ENCODE peak calls at places on chromosomes 5 and 9, in seven cellular contexts. One of them, this sample, is unnamed.

GRCh38 chr5:179805529-179806249 is 977 bp downstream of the MGAT4B start:
- DNase-seq in AG04450: no peak
- DNase-seq in endothelial cell: peak
- DNase-seq in astrocyte: no peak
- DNase-seq in GM04503: no peak
- DNase-seq in left lobe of liver: no peak
- DNase-seq in upper lobe of right lung: peak
- DNase-seq in this sample: peak

GRCh38 chr5:124887223-124887622 is 140.8 kb upstream of the ZNF608 start:
- DNase-seq in endothelial cell: no peak
- DNase-seq in AG04450: no peak
- DNase-seq in upper lobe of right lung: no peak
- DNase-seq in astrocyte: no peak
- DNase-seq in GM04503: no peak
- DNase-seq in left lobe of liver: no peak
- DNase-seq in this sample: no peak

GRCh38 chr5:31553863-31554262 is 21.8 kb downstream of the C5orf22 start:
- DNase-seq in endothelial cell: no peak
- DNase-seq in AG04450: no peak
- DNase-seq in astrocyte: no peak
- DNase-seq in GM04503: no peak
- DNase-seq in upper lobe of right lung: no peak
- DNase-seq in left lobe of liver: no peak
- DNase-seq in this sample: no peak

GRCh38 chr5:13941468-13941867 is 3.0 kb downstream of the DNAH5 start:
- DNase-seq in AG04450: no peak
- DNase-seq in upper lobe of right lung: no peak
- DNase-seq in endothelial cell: no peak
- DNase-seq in GM04503: no peak
- DNase-seq in left lobe of liver: no peak
- DNase-seq in astrocyte: no peak
- DNase-seq in this sample: no peak

GRCh38 chr5:130720355-130720754 is 444.7 kb downstream of the HINT1 start:
- DNase-seq in endothelial cell: no peak
- DNase-seq in GM04503: peak
- DNase-seq in upper lobe of right lung: no peak
- DNase-seq in AG04450: no peak
- DNase-seq in astrocyte: peak
- DNase-seq in left lobe of liver: no peak
- DNase-seq in this sample: no peak

GRCh38 chr9:121026260-121026691 is 23.8 kb downstream of the C5 start:
- DNase-seq in AG04450: no peak
- DNase-seq in GM04503: peak
- DNase-seq in astrocyte: peak
- DNase-seq in upper lobe of right lung: no peak
- DNase-seq in left lobe of liver: no peak
- DNase-seq in endothelial cell: no peak
- DNase-seq in this sample: no peak

GRCh38 chr5:60803712-60804111 is 40.4 kb downstream of the ELOVL7 start:
- DNase-seq in upper lobe of right lung: no peak
- DNase-seq in endothelial cell: no peak
- DNase-seq in astrocyte: no peak
- DNase-seq in GM04503: no peak
- DNase-seq in left lobe of liver: no peak
- DNase-seq in AG04450: no peak
- DNase-seq in this sample: no peak

GRCh38 chr5:102681403-102681983 is 73.6 kb upstream of the PAM start:
- DNase-seq in left lobe of liver: peak
- DNase-seq in AG04450: peak
- DNase-seq in GM04503: peak
- DNase-seq in astrocyte: peak
- DNase-seq in endothelial cell: peak
- DNase-seq in upper lobe of right lung: peak
- DNase-seq in this sample: peak

GRCh38 chr9:33192493-33193245 is 25.5 kb upstream of the B4GALT1 start:
- DNase-seq in upper lobe of right lung: no peak
- DNase-seq in left lobe of liver: no peak
- DNase-seq in endothelial cell: no peak
- DNase-seq in astrocyte: no peak
- DNase-seq in GM04503: no peak
- DNase-seq in AG04450: no peak
- DNase-seq in this sample: no peak

GRCh38 chr5:138824516-138824915 is 50.6 kb downstream of the LRRTM2 start:
- DNase-seq in GM04503: no peak
- DNase-seq in astrocyte: no peak
- DNase-seq in upper lobe of right lung: no peak
- DNase-seq in AG04450: no peak
- DNase-seq in endothelial cell: no peak
- DNase-seq in left lobe of liver: no peak
- DNase-seq in this sample: no peak

GRCh38 chr5:65730910-65731309 is 8.9 kb downstream of the NLN start:
- DNase-seq in astrocyte: peak
- DNase-seq in GM04503: no peak
- DNase-seq in left lobe of liver: no peak
- DNase-seq in AG04450: no peak
- DNase-seq in endothelial cell: no peak
- DNase-seq in upper lobe of right lung: no peak
- DNase-seq in this sample: no peak

GRCh38 chr9:28287413-28287812 is 714.1 kb upstream of the C9orf72 start:
- DNase-seq in upper lobe of right lung: no peak
- DNase-seq in astrocyte: no peak
- DNase-seq in left lobe of liver: no peak
- DNase-seq in GM04503: no peak
- DNase-seq in endothelial cell: no peak
- DNase-seq in AG04450: no peak
- DNase-seq in this sample: no peak

GRCh38 chr5:150540615-150541396 is 32.9 kb downstream of the NDST1 start:
- DNase-seq in astrocyte: peak
- DNase-seq in GM04503: no peak
- DNase-seq in left lobe of liver: peak
- DNase-seq in AG04450: peak
- DNase-seq in endothelial cell: no peak
- DNase-seq in upper lobe of right lung: no peak
- DNase-seq in this sample: no peak

GRCh38 chr9:98903938-98904560 is 39.7 kb upstream of the COL15A1 start:
- DNase-seq in endothelial cell: no peak
- DNase-seq in left lobe of liver: no peak
- DNase-seq in AG04450: no peak
- DNase-seq in astrocyte: no peak
- DNase-seq in upper lobe of right lung: no peak
- DNase-seq in GM04503: no peak
- DNase-seq in this sample: no peak